ENCODE peak calls at places on chromosomes 3 and 15, in ten cellular contexts. N is lower lobe of right lung, O is fibroblast of pulmonary artery, H is A549, W is breast epithelium, G is choroid plexus epithelial cell, R is glutamatergic neuron, S is GM12865, K is left ventricle myocardium inferior, J is CD14-positive monocyte. Z is an unnamed sample.

GRCh38 chr15:57253082-57253481 is 123.2 kb upstream of the CGNL1 start:
- DNase-seq in N (no peak), O (no peak), H (no peak), W (no peak), G (peak), R (no peak), S (no peak), K (no peak), J (no peak), Z (no peak)

GRCh38 chr3:102662223-102662622 is 227.4 kb downstream of the ZPLD1 start:
- DNase-seq in N (no peak), O (no peak), H (no peak), W (no peak), G (no peak), R (no peak), S (no peak), K (no peak), J (no peak), Z (no peak)

GRCh38 chr15:45612790-45613415 is 21.9 kb upstream of the SQOR start:
- DNase-seq in N (no peak), O (peak), H (no peak), W (no peak), G (peak), R (no peak), S (peak), K (no peak), J (no peak), Z (no peak)

GRCh38 chr3:190486908-190487607 is 26.8 kb upstream of the IL1RAP start:
- DNase-seq in N (no peak), O (no peak), H (no peak), W (no peak), G (no peak), R (no peak), S (no peak), K (no peak), J (no peak), Z (no peak)

GRCh38 chr15:71288348-71288955 is 173.2 kb downstream of the THSD4 start:
- DNase-seq in N (no peak), O (no peak), H (peak), W (no peak), G (peak), R (no peak), S (no peak), K (no peak), J (no peak), Z (no peak)

GRCh38 chr3:46881819-46882376 is 4.4 kb downstream of the PTH1R start:
- DNase-seq in N (no peak), O (no peak), H (no peak), W (no peak), G (no peak), R (peak), S (no peak), K (peak), J (no peak), Z (no peak)

GRCh38 chr15:70258369-70259029 is 160.8 kb upstream of the TLE3 start:
- DNase-seq in N (peak), O (no peak), H (no peak), W (no peak), G (no peak), R (no peak), S (peak), K (peak), J (peak), Z (no peak)

GRCh38 chr15:100801256-100801900 is 78.3 kb upstream of the ALDH1A3 start:
- DNase-seq in N (no peak), O (no peak), H (no peak), W (no peak), G (no peak), R (no peak), S (no peak), K (no peak), J (no peak), Z (no peak)

GRCh38 chr15:42079401-42079908 is 14.9 kb downstream of the PLA2G4D start:
- DNase-seq in N (no peak), O (no peak), H (no peak), W (no peak), G (no peak), R (no peak), S (no peak), K (no peak), J (no peak), Z (no peak)

GRCh38 chr3:194070634-194071409 is 65.1 kb upstream of the HES1 start:
- DNase-seq in N (peak), O (peak), H (peak), W (peak), G (peak), R (peak), S (peak), K (peak), J (peak), Z (peak)

GRCh38 chr15:86568378-86568777 is 488.7 kb downstream of the AGBL1 start:
- DNase-seq in N (no peak), O (no peak), H (no peak), W (no peak), G (no peak), R (no peak), S (no peak), K (no peak), J (no peak), Z (no peak)

GRCh38 chr15:61032600-61033286 is 196.4 kb downstream of the RORA start:
- DNase-seq in N (no peak), O (no peak), H (no peak), W (no peak), G (no peak), R (no peak), S (no peak), K (no peak), J (no peak), Z (no peak)

GRCh38 chr3:81622395-81622794 is 139.1 kb downstream of the GBE1 start:
- DNase-seq in N (no peak), O (peak), H (no peak), W (no peak), G (peak), R (no peak), S (no peak), K (no peak), J (no peak), Z (no peak)

GRCh38 chr3:23202921-23203650 is at the start of gene UBE2E2:
- DNase-seq in N (peak), O (peak), H (peak), W (peak), G (peak), R (peak), S (peak), K (peak), J (peak), Z (peak)

GRCh38 chr15:78372880-78373279 is 32.7 kb downstream of the CRABP1 start:
- DNase-seq in N (no peak), O (no peak), H (peak), W (no peak), G (no peak), R (no peak), S (no peak), K (no peak), J (no peak), Z (no peak)

GRCh38 chr3:65878831-65879230 is 159.9 kb downstream of the MAGI1 start:
- DNase-seq in N (no peak), O (no peak), H (no peak), W (no peak), G (no peak), R (no peak), S (no peak), K (no peak), J (no peak), Z (no peak)

GRCh38 chr15:101357333-101357732 is 62.3 kb upstream of the SNRPA1 start:
- DNase-seq in N (no peak), O (no peak), H (no peak), W (no peak), G (no peak), R (no peak), S (no peak), K (peak), J (no peak), Z (no peak)

GRCh38 chr3:186002884-186003472 is 65.2 kb upstream of the TRA2B start:
- DNase-seq in N (no peak), O (peak), H (peak), W (no peak), G (peak), R (no peak), S (peak), K (no peak), J (no peak), Z (no peak)

GRCh38 chr3:138046955-138047354 is 37.0 kb downstream of the CLDN18 start:
- DNase-seq in N (no peak), O (no peak), H (no peak), W (no peak), G (no peak), R (no peak), S (peak), K (no peak), J (no peak), Z (no peak)

GRCh38 chr3:190811775-190812480 is 50.6 kb downstream of the GMNC start:
- DNase-seq in N (no peak), O (peak), H (peak), W (no peak), G (peak), R (peak), S (peak), K (no peak), J (no peak), Z (no peak)

GRCh38 chr3:44962606-44963393 is 13.2 kb downstream of the ZDHHC3 start:
- DNase-seq in N (no peak), O (no peak), H (no peak), W (peak), G (peak), R (no peak), S (no peak), K (no peak), J (no peak), Z (no peak)

GRCh38 chr3:75781079-75781745 is 4.1 kb downstream of the ZNF717 start:
- DNase-seq in N (no peak), O (peak), H (no peak), W (no peak), G (peak), R (no peak), S (peak), K (no peak), J (no peak), Z (no peak)

GRCh38 chr3:66376568-66376967 is 124.3 kb downstream of the LRIG1 start:
- DNase-seq in N (no peak), O (peak), H (peak), W (no peak), G (peak), R (no peak), S (no peak), K (no peak), J (no peak), Z (no peak)

GRCh38 chr15:38254065-38254883 is 1.6 kb downstream of the SPRED1 start:
- DNase-seq in N (peak), O (peak), H (peak), W (peak), G (peak), R (no peak), S (peak), K (no peak), J (peak), Z (no peak)

GRCh38 chr3:85576091-85576690 is 617.4 kb downstream of the CADM2 start:
- DNase-seq in N (peak), O (peak), H (peak), W (peak), G (peak), R (peak), S (peak), K (no peak), J (peak), Z (peak)

GRCh38 chr15:44545934-44546802 is 9.2 kb downstream of the EIF3J start:
- DNase-seq in N (no peak), O (peak), H (no peak), W (no peak), G (peak), R (no peak), S (peak), K (no peak), J (peak), Z (no peak)

GRCh38 chr3:4988815-4989648 is 9.8 kb downstream of the BHLHE40 start:
- DNase-seq in N (no peak), O (no peak), H (peak), W (peak), G (peak), R (no peak), S (no peak), K (peak), J (no peak), Z (no peak)

GRCh38 chr3:143339451-143339850 is 219.9 kb downstream of the CHST2 start:
- DNase-seq in N (no peak), O (no peak), H (no peak), W (no peak), G (no peak), R (no peak), S (no peak), K (no peak), J (no peak), Z (no peak)

GRCh38 chr3:57827757-57828156 is 71.6 kb downstream of the SLMAP start:
- DNase-seq in N (no peak), O (no peak), H (no peak), W (no peak), G (no peak), R (no peak), S (no peak), K (no peak), J (no peak), Z (no peak)

GRCh38 chr3:161600185-161600584 is 103.6 kb downstream of the OTOL1 start:
- DNase-seq in N (no peak), O (no peak), H (peak), W (no peak), G (no peak), R (no peak), S (no peak), K (no peak), J (no peak), Z (no peak)

GRCh38 chr3:128484404-128485282 is 8.4 kb downstream of the GATA2 start:
- DNase-seq in N (peak), O (no peak), H (no peak), W (no peak), G (no peak), R (peak), S (no peak), K (no peak), J (no peak), Z (no peak)

GRCh38 chr3:54982807-54983206 is 54.9 kb upstream of the LRTM1 start:
- DNase-seq in N (no peak), O (no peak), H (no peak), W (no peak), G (no peak), R (no peak), S (no peak), K (no peak), J (no peak), Z (no peak)

GRCh38 chr3:135918600-135918999 is 46.9 kb upstream of the PPP2R3A start:
- DNase-seq in N (no peak), O (peak), H (peak), W (no peak), G (peak), R (no peak), S (peak), K (no peak), J (no peak), Z (no peak)
- TF ChIP-seq CTCF in N (peak), O (peak), H (peak), W (no peak), G (peak), R (peak), S (peak), K (peak), J (no peak), Z (peak)

DNA sequence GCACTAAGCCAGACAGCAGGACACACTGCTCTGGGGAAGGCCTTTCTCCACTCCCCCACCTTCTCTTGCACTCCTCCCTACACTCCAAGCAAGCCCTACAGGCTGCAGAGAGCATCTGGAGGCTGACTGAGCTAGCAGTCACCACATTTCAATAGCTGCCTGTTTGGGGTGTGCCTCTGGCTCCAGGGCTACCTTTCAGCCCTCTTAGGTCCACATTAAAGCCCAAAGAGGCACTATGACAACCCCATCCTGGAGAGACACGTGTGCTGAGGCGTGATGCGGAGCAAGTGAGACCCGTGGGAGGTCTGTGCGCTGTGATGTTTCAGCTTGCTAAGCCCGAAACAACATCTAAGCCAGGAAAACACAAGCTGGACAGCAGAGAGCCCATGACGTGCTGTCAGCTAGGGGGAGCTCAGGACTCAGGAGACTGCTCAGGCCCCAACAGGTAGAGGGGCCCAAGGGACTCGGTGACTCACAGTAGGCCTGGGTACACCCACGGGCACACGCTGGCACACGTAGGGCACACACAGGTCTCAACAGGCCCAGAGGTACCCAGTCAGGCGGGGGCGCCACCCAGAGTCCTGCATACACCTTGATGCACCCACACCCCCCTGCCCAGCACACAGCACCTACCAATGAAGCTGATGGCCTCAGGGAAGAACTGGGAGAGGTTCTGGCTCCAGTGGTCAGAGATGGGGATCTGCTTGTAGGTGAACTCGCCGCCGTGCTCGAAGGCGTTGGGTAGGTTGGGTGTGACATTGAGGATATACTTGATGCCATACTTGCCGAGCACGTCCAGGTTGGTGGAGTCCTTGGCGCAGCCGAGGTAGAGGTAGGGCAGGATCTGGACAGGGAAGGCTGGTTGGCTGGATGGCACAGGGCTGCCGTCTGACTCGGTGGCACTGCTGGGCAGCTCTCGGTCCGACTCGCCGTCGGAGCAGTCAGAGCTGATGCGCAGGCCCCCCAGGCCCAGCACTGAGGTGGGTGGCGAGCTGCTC is 2.8 kb downstream of the DUSP7 start:
- DNase-seq in N (peak), O (peak), H (no peak), W (peak), G (peak), R (no peak), S (peak), K (no peak), J (no peak), Z (no peak)
- TF ChIP-seq CTCF in N (peak), O (peak), H (peak), W (no peak), G (peak), R (no peak), S (peak), K (no peak), J (no peak), Z (no peak)

GRCh38 chr3:38297537-38297936 is 15.4 kb downstream of the SLC22A14 start:
- DNase-seq in N (no peak), O (no peak), H (no peak), W (no peak), G (no peak), R (no peak), S (no peak), K (no peak), J (no peak), Z (no peak)
- TF ChIP-seq CTCF in N (no peak), O (no peak), H (no peak), W (no peak), G (no peak), R (no peak), S (no peak), K (no peak), J (no peak), Z (no peak)

GRCh38 chr3:184808021-184808420 is 3.9 kb upstream of the VPS8 start:
- DNase-seq in N (no peak), O (no peak), H (peak), W (no peak), G (no peak), R (peak), S (no peak), K (no peak), J (no peak), Z (no peak)
- TF ChIP-seq CTCF in N (no peak), O (no peak), H (no peak), W (no peak), G (peak), R (no peak), S (no peak), K (no peak), J (peak), Z (peak)

DNA sequence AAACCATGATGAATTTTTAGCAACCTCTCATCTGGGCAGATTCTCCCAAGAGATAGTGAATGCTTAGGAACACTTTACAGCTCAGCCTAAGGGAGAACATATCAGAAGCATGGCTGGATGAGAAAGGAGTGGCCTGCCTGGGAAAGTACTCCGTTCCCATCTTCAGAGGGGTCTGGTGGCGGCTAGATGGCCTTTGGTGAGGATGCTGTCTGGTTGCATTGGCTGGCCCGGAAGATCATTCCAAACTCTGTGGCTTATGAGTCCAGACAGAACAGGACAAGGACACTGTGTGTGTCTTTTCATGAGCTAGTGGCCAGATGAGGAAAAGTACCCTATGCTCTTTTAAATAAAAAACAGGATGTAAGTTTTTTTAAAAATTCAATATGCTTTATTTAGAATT is 51.2 kb downstream of the CRTC3 start:
- DNase-seq in N (no peak), O (no peak), H (no peak), W (no peak), G (no peak), R (no peak), S (no peak), K (no peak), J (no peak), Z (no peak)
- TF ChIP-seq CTCF in N (no peak), O (no peak), H (no peak), W (no peak), G (no peak), R (no peak), S (no peak), K (no peak), J (no peak), Z (no peak)

GRCh38 chr15:25438601-25439455 is at the start of gene UBE3A:
- DNase-seq in N (peak), O (peak), H (peak), W (peak), G (peak), R (peak), S (peak), K (peak), J (peak), Z (peak)
- TF ChIP-seq CTCF in N (no peak), O (peak), H (no peak), W (no peak), G (peak), R (no peak), S (no peak), K (peak), J (peak), Z (no peak)

GRCh38 chr15:87672309-87672897 is 584.1 kb downstream of the NTRK3 start:
- DNase-seq in N (no peak), O (peak), H (peak), W (no peak), G (peak), R (peak), S (no peak), K (peak), J (no peak), Z (peak)
- TF ChIP-seq CTCF in N (peak), O (peak), H (peak), W (peak), G (peak), R (peak), S (no peak), K (peak), J (no peak), Z (peak)

DNA sequence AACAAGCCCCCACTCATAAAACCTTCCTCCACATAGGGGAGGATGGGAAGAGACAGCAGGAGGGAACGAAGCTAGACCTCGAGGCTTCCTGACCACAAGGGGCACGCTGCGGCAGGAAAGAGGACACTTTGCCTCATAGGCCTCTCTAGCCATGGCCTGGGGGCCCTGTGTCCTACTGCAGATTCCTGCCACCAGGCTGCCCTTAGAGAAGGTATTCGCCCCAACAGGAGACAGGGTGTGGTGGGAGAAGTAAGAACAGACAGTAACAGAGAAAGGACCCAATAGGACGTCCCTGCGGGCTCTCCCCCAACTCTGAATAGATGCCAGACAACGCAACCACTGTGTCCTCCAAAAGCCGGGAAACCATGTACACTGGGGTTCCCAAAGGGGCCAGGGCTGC is 36.8 kb downstream of the ADCY5 start:
- DNase-seq in N (no peak), O (no peak), H (no peak), W (no peak), G (no peak), R (no peak), S (no peak), K (no peak), J (no peak), Z (no peak)
- TF ChIP-seq CTCF in N (no peak), O (no peak), H (no peak), W (no peak), G (no peak), R (no peak), S (no peak), K (peak), J (no peak), Z (peak)

Z was measured in progenitor cell of endocrine pancreas.